ENCODE peak calls at places on chromosomes 13 and 19, in seven cellular contexts. F is GM23338, N is spleen, O is transverse colon, X is stomach, H is HL-60, G is Panc1. M is an unnamed sample.

GRCh38 chr19:16359074-16359473 is 34.4 kb downstream of the KLF2 start:
- DNase-seq in G (no peak), H (no peak), X (no peak), F (no peak), N (no peak), O (no peak), M (no peak)

GRCh38 chr13:80871481-80871880 is 530.6 kb upstream of the SPRY2 start:
- DNase-seq in X (no peak), F (no peak), N (no peak), O (no peak), H (no peak), G (no peak), M (no peak)

GRCh38 chr13:95188128-95188527 is 113.1 kb downstream of the ABCC4 start:
- DNase-seq in G (no peak), H (no peak), O (no peak), N (no peak), X (no peak), F (no peak), M (no peak)

GRCh38 chr19:44643605-44644390 is at the start of gene PVR:
- DNase-seq in H (peak), G (peak), X (peak), F (peak), N (peak), O (peak), M (no peak)

GRCh38 chr19:41321600-41322270 is 11.8 kb downstream of the CCDC97 start:
- DNase-seq in X (no peak), H (no peak), N (no peak), G (no peak), F (peak), O (peak), M (no peak)

GRCh38 chr13:57630661-57631606 is 610 bp upstream of the PCDH17 start:
- DNase-seq in N (no peak), H (no peak), O (no peak), G (no peak), X (no peak), F (peak), M (no peak)

GRCh38 chr13:110018009-110018408 is 231.6 kb upstream of the IRS2 start:
- DNase-seq in X (no peak), H (no peak), F (no peak), G (no peak), O (no peak), N (no peak), M (no peak)

GRCh38 chr19:1811942-1812425 is at the start of gene ATP8B3:
- DNase-seq in O (no peak), F (peak), N (no peak), H (no peak), G (no peak), X (peak), M (no peak)

GRCh38 chr19:29439021-29439420 is 86.8 kb upstream of the VSTM2B start:
- DNase-seq in G (no peak), X (no peak), N (no peak), F (no peak), H (no peak), O (no peak), M (no peak)

GRCh38 chr19:33429891-33430673 is 56.6 kb downstream of the CEBPG start:
- DNase-seq in F (no peak), G (no peak), O (no peak), H (no peak), X (no peak), N (peak), M (no peak)

DNA sequence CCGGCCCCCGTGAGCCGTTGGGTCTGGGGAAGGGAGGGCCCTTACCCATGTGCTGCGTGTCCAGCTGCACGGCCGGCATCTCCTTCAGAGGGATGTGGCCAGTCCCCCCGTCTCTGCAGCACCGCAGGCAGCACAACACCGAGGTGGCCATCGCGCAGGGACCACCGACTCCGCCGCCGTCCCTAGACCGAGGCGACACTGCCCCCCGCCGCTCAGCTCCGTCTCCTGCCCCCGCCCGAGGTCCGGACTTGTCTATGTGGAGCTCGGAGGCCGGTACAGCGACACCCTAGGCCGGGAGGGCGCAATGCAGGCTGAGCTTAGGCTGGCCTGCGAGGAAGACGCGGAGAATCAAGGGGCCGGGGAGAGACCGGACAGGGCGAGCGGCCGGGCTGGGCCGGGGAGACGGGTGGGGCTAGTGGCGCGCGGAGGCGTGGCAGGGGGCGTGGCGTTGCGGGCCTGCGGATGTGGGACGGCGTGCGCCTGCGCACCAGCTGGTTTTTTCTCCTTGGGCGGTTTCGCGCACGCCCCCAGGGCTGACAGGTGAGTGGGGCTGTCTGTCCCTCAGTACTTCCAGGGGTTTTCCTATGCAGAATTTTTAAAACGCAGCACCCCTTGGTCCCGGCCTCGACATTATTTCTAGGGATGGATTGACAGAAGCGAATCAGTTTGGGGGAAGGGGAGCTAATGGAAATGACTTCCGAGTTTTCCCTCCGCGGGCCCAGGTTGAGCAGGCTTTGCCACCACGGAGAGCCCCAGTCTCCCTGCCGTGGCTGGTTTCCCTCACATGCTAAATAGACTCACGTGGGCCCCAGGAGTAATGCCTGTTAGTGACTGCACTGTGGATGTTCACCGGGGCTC is at the start of gene SPRYD7:
- DNase-seq in F (peak), N (peak), O (peak), H (peak), G (peak), X (peak), M (no peak)
- TF ChIP-seq POLR2AphosphoS5 in F (peak), N (peak), O (peak), H (peak), G (peak), X (peak), M (peak)

DNA sequence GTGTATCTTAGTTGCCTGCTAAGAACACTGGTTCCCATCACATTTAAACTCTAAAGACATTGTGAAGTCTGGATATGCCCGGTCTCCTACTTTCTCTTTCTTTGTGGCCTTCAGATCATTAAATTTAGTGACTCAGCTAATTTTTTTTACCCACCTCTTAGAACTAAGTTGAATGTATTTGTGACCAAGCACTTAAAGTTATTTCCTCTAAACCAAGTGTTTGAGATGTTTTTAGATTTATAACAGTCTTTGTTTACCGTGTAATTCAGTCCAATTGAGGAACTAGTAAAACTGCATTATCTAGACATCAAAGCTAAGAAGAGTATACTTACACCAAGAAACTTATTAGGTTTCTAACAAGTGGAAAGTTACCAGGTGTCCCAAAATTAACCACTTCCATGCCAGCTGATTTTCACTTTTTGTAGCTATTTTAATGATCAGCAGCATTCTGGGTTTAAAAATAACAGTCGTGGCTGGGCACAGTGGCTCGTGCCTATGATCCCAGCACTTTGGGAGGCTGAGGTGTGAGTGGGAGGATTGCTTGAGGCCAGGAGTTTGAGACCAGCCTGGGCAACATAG is 53.1 kb downstream of the ARHGAP35 start:
- DNase-seq in O (no peak), X (no peak), H (no peak), F (no peak), N (no peak), G (no peak), M (no peak)
- H3K4me3 ChIP-seq in O (no peak), X (no peak), H (no peak), F (no peak), N (no peak), G (no peak), M (peak)

GRCh38 chr19:47240996-47241918 is 10.3 kb upstream of the BBC3 start:
- DNase-seq in H (peak), O (peak), N (peak), G (no peak), X (peak), F (peak), M (no peak)
- TF ChIP-seq POLR2AphosphoS5 in H (no peak), O (no peak), N (no peak), G (no peak), X (no peak), F (peak), M (no peak)

DNA sequence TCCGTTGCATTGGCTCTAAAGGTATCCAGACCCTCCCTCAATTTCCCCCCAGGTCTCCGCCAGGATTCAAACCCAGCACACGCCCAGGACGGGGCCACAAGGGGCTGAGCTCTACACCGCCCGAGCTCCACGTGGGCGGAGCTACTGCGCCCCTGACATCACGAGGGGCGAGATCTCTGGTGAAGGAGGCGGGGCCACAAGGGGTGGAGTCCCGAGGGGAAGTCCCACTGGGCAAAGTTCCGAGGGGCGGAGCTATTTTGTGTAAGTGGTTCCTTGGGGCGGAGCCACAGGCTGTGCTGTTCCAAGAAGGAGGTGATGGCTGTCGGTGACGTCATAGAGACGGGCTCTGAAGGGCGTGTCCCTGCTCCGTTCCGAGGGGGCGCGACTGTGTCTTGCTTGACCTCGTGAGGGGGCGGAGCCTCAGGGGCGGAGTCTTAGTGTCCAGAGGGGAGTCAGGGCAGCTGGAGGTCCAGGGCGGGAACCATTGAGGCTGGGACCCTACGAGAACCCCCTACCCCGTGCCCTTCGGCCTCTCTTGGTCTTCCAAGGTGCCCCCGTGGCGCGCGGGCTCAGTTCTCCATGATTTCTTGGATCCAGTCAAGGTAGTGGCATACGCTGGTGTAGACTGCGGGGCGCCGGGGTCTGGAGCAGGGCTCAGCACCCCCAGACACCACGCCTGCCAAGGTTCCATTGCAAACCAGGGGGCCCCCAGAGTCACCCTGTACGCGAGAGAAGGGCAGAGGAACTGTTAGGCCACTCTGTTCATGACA is 1.3 kb upstream of the KLK8 start:
- DNase-seq in X (no peak), O (no peak), H (no peak), F (peak), G (no peak), N (peak), M (no peak)
- H3K4me3 ChIP-seq in X (no peak), O (no peak), H (no peak), F (peak), G (no peak), N (no peak), M (no peak)

GRCh38 chr19:48878219-48879024 is 6.2 kb downstream of the PPP1R15A start:
- DNase-seq in O (no peak), F (no peak), N (no peak), G (no peak), X (peak), H (no peak), M (no peak)
- TF ChIP-seq POLR2AphosphoS5 in O (no peak), F (no peak), N (peak), G (no peak), X (no peak), H (no peak), M (no peak)

GRCh38 chr19:49301165-49301865 is 23.7 kb downstream of the SLC6A16 start:
- DNase-seq in H (peak), X (peak), O (peak), G (peak), N (peak), F (peak), M (peak)
- H3K4me3 ChIP-seq in H (no peak), X (no peak), O (no peak), G (no peak), N (no peak), F (no peak), M (peak)

GRCh38 chr19:48149430-48149829 is 20.7 kb downstream of the LIG1 start:
- DNase-seq in N (no peak), H (no peak), G (no peak), F (no peak), X (no peak), O (peak), M (no peak)
- TF ChIP-seq POLR2AphosphoS5 in N (no peak), H (no peak), G (no peak), F (no peak), X (no peak), O (no peak), M (no peak)

GRCh38 chr19:48963371-48964204 is 1.5 kb upstream of the FTL start:
- DNase-seq in F (peak), O (peak), G (no peak), X (peak), H (peak), N (peak), M (no peak)

GRCh38 chr19:48965806-48966540 is 864 bp downstream of the FTL start:
- DNase-seq in F (peak), N (peak), G (no peak), H (peak), X (peak), O (peak), M (no peak)

GRCh38 chr19:48965033-48965805 is at the start of gene FTL:
- DNase-seq in N (peak), G (peak), F (peak), O (peak), H (peak), X (peak), M (no peak)

GRCh38 chr19:48962849-48963165 is 2.3 kb upstream of the FTL start:
- DNase-seq in O (no peak), N (no peak), G (no peak), F (peak), X (no peak), H (no peak), M (no peak)

GRCh38 chr19:48964205-48965032 is 690 bp upstream of the FTL start:
- DNase-seq in F (peak), N (no peak), O (peak), H (peak), X (peak), G (no peak), M (no peak)
- H3K4me3 ChIP-seq in F (peak), N (peak), O (peak), H (peak), X (peak), G (peak), M (peak)